ENCODE peak calls at places on chromosomes 7 and 10, in eight cellular contexts. I, Q, X, U, T, R, L and F are unnamed samples.

GRCh38 chr10:21530616-21531015 is 3.4 kb upstream of the MLLT10 start:
- DNase-seq in I (no peak), Q (no peak), X (no peak), U (peak), T (peak), R (no peak), L (no peak), F (no peak)

GRCh38 chr10:5900247-5900646 is 10.2 kb downstream of the FBH1 start:
- DNase-seq in I (no peak), Q (no peak), X (no peak), U (no peak), T (no peak), R (no peak), L (no peak), F (no peak)

GRCh38 chr10:132423966-132424847 is 27.2 kb downstream of the PWWP2B start:
- DNase-seq in I (no peak), Q (no peak), X (no peak), U (no peak), T (no peak), R (no peak), L (no peak), F (no peak)

GRCh38 chr10:100391163-100392002 is 44.4 kb downstream of the SCD start:
- DNase-seq in I (no peak), Q (no peak), X (no peak), U (no peak), T (no peak), R (no peak), L (no peak), F (no peak)

GRCh38 chr7:16648551-16648950 is 2.6 kb downstream of the BZW2 start:
- DNase-seq in I (no peak), Q (no peak), X (no peak), U (no peak), T (no peak), R (no peak), L (peak), F (peak)

GRCh38 chr7:70693690-70694356 is 438.1 kb upstream of the GALNT17 start:
- DNase-seq in I (peak), Q (peak), X (peak), U (peak), T (peak), R (no peak), L (peak), F (peak)

GRCh38 chr7:77335581-77335980 is 80.6 kb downstream of the GSAP start:
- DNase-seq in I (no peak), Q (no peak), X (no peak), U (peak), T (no peak), R (no peak), L (no peak), F (peak)

GRCh38 chr7:3501671-3502070 is 200.6 kb downstream of the SDK1 start:
- DNase-seq in I (no peak), Q (no peak), X (no peak), U (no peak), T (no peak), R (no peak), L (no peak), F (no peak)

GRCh38 chr7:156432018-156432417 is 208.6 kb upstream of the RNF32 start:
- DNase-seq in I (no peak), Q (no peak), X (no peak), U (no peak), T (no peak), R (no peak), L (no peak), F (no peak)

GRCh38 chr7:133934974-133935330 is 192.2 kb upstream of the LRGUK start:
- DNase-seq in I (no peak), Q (no peak), X (no peak), U (no peak), T (no peak), R (no peak), L (no peak), F (no peak)

GRCh38 chr10:23439920-23440875 is 1.3 kb downstream of the OTUD1 start:
- DNase-seq in I (peak), Q (peak), X (no peak), U (no peak), T (peak), R (peak), L (peak), F (peak)

GRCh38 chr10:77628906-77629730 is 8.5 kb downstream of the KCNMA1 start:
- DNase-seq in I (no peak), Q (no peak), X (no peak), U (no peak), T (peak), R (no peak), L (no peak), F (no peak)

GRCh38 chr10:89481662-89482061 is 53.7 kb downstream of the SLC16A12 start:
- DNase-seq in I (no peak), Q (no peak), X (no peak), U (no peak), T (peak), R (peak), L (no peak), F (no peak)

GRCh38 chr7:115940462-115941060 is 90.0 kb downstream of the TFEC start:
- DNase-seq in I (no peak), Q (no peak), X (no peak), U (no peak), T (no peak), R (no peak), L (no peak), F (no peak)

GRCh38 chr7:10412426-10413019 is 561.1 kb upstream of the PHF14 start:
- DNase-seq in I (peak), Q (no peak), X (no peak), U (peak), T (peak), R (peak), L (no peak), F (peak)

GRCh38 chr7:41114691-41115090 is 588.2 kb downstream of the INHBA start:
- DNase-seq in I (no peak), Q (no peak), X (no peak), U (no peak), T (no peak), R (no peak), L (no peak), F (no peak)

GRCh38 chr10:44967596-44967995 is 8.0 kb downstream of the RASSF4 start:
- DNase-seq in I (no peak), Q (no peak), X (no peak), U (no peak), T (no peak), R (no peak), L (peak), F (no peak)

GRCh38 chr7:80705164-80705781 is 66.8 kb downstream of the CD36 start:
- DNase-seq in I (no peak), Q (no peak), X (no peak), U (no peak), T (no peak), R (no peak), L (no peak), F (no peak)

GRCh38 chr10:101773923-101774588 is 1.9 kb downstream of the FGF8 start:
- DNase-seq in I (no peak), Q (no peak), X (no peak), U (no peak), T (no peak), R (no peak), L (no peak), F (no peak)

GRCh38 chr10:50510517-50511473 is 113.0 kb downstream of the SGMS1 start:
- DNase-seq in I (no peak), Q (no peak), X (no peak), U (no peak), T (peak), R (no peak), L (no peak), F (no peak)

GRCh38 chr10:133261726-133262325 is 14.8 kb downstream of the ADAM8 start:
- DNase-seq in I (peak), Q (peak), X (peak), U (peak), T (peak), R (peak), L (peak), F (peak)

GRCh38 chr7:44215531-44215930 is 14.8 kb downstream of the YKT6 start:
- DNase-seq in I (no peak), Q (no peak), X (no peak), U (peak), T (no peak), R (no peak), L (no peak), F (no peak)

GRCh38 chr7:94190599-94191061 is 186.5 kb upstream of the BET1 start:
- DNase-seq in I (no peak), Q (no peak), X (peak), U (peak), T (peak), R (no peak), L (no peak), F (no peak)

GRCh38 chr7:121329460-121330052 is 756 bp downstream of the WNT16 start:
- DNase-seq in I (peak), Q (no peak), X (no peak), U (peak), T (peak), R (no peak), L (peak), F (peak)

GRCh38 chr10:14507156-14507555 is 176.4 kb upstream of the FRMD4A start:
- DNase-seq in I (no peak), Q (no peak), X (no peak), U (peak), T (no peak), R (no peak), L (no peak), F (no peak)